ENCODE peak calls at places on chromosomes 2 and 18, in seven cellular contexts. G is tibial artery, V is HFF-Myc, D is transverse colon, Q is cardiac fibroblast, P is nephron progenitor cell, C is Peyer's patch. R is an unnamed sample.

GRCh38 chr2:55026202-55026601 is 24.0 kb downstream of the RTN4 start:
- DNase-seq in C (no peak), Q (peak), D (no peak), G (no peak), P (no peak), V (no peak), R (no peak)

GRCh38 chr2:30421551-30422436 is 25.3 kb upstream of the LCLAT1 start:
- DNase-seq in V (no peak), C (no peak), Q (peak), D (no peak), G (no peak), P (peak), R (no peak)

GRCh38 chr2:218161639-218162038 is 5.1 kb downstream of the CXCR1 start:
- DNase-seq in G (no peak), C (no peak), P (no peak), Q (no peak), V (no peak), D (no peak), R (no peak)

GRCh38 chr2:12109363-12110017 is 363.1 kb downstream of the LPIN1 start:
- DNase-seq in P (no peak), C (no peak), Q (no peak), V (no peak), G (no peak), D (no peak), R (no peak)

GRCh38 chr2:177731384-177731783 is 338.8 kb downstream of the AGPS start:
- DNase-seq in G (no peak), P (peak), C (no peak), D (no peak), Q (no peak), V (no peak), R (no peak)

GRCh38 chr18:40852406-40852805 is 1102.6 kb upstream of the PIK3C3 start:
- DNase-seq in G (no peak), Q (no peak), V (no peak), C (no peak), P (no peak), D (no peak), R (no peak)

GRCh38 chr18:68263481-68263880 is 451.4 kb downstream of the TMX3 start:
- DNase-seq in C (no peak), P (no peak), V (no peak), D (no peak), Q (peak), G (no peak), R (no peak)

GRCh38 chr2:151354807-151355206 is 2.6 kb upstream of the TNFAIP6 start:
- DNase-seq in C (no peak), D (no peak), G (no peak), P (no peak), Q (no peak), V (no peak), R (no peak)

GRCh38 chr18:70431203-70431624 is 142.4 kb downstream of the SOCS6 start:
- DNase-seq in G (no peak), Q (peak), V (no peak), D (no peak), P (no peak), C (no peak), R (no peak)

GRCh38 chr2:10592652-10593051 is 97.1 kb downstream of the NOL10 start:
- DNase-seq in V (no peak), P (no peak), Q (no peak), D (no peak), C (no peak), G (no peak), R (no peak)

GRCh38 chr2:124836415-124836814 is 811.3 kb downstream of the CNTNAP5 start:
- DNase-seq in V (no peak), D (no peak), C (no peak), P (no peak), Q (no peak), G (no peak), R (no peak)

GRCh38 chr2:7857904-7858303 is 824.0 kb upstream of the ID2 start:
- DNase-seq in V (no peak), D (no peak), G (no peak), C (no peak), P (no peak), Q (peak), R (no peak)

GRCh38 chr2:53500181-53500580 is 267.4 kb upstream of the CHAC2 start:
- DNase-seq in G (no peak), P (no peak), Q (no peak), V (no peak), C (no peak), D (no peak), R (no peak)

GRCh38 chr2:151238527-151239487 is 22.9 kb downstream of the RBM43 start:
- DNase-seq in V (no peak), Q (peak), C (no peak), P (peak), G (peak), D (peak), R (no peak)

GRCh38 chr18:54780970-54781369 is 47.3 kb upstream of the RAB27B start:
- DNase-seq in P (no peak), V (no peak), C (no peak), G (no peak), D (no peak), Q (no peak), R (no peak)

GRCh38 chr2:75100011-75100680 is 99.2 kb downstream of the TACR1 start:
- DNase-seq in V (no peak), D (no peak), Q (peak), C (no peak), G (no peak), P (no peak), R (no peak)

GRCh38 chr2:187842978-187843847 is 289.0 kb upstream of the TFPI start:
- DNase-seq in V (peak), P (peak), Q (peak), G (no peak), D (no peak), C (no peak), R (no peak)

GRCh38 chr2:195533771-195534642 is 123.0 kb upstream of the SLC39A10 start:
- DNase-seq in G (peak), V (peak), C (peak), P (no peak), D (peak), Q (peak), R (peak)

GRCh38 chr2:102315850-102316370 is 4.5 kb downstream of the IL1RL1 start:
- DNase-seq in Q (no peak), C (no peak), D (no peak), V (no peak), P (no peak), G (no peak), R (no peak)

GRCh38 chr18:10062292-10062940 is 148.6 kb downstream of the VAPA start:
- DNase-seq in C (no peak), V (no peak), D (no peak), Q (no peak), P (no peak), G (peak), R (no peak)

GRCh38 chr18:58690259-58690658 is 19.0 kb downstream of the MALT1 start:
- DNase-seq in Q (no peak), V (no peak), P (no peak), G (no peak), C (no peak), D (no peak), R (no peak)

GRCh38 chr2:61272421-61273070 is 110.6 kb downstream of the C2orf74 start:
- DNase-seq in C (no peak), V (no peak), G (no peak), Q (peak), D (no peak), P (no peak), R (no peak)

GRCh38 chr18:41814651-41815050 is 140.4 kb upstream of the PIK3C3 start:
- DNase-seq in C (no peak), G (no peak), D (no peak), Q (no peak), P (no peak), V (no peak), R (no peak)

GRCh38 chr2:124193706-124194105 is 168.6 kb downstream of the CNTNAP5 start:
- DNase-seq in Q (peak), G (no peak), D (no peak), P (no peak), C (no peak), V (no peak), R (no peak)

GRCh38 chr2:216804357-216805350 is 55.2 kb downstream of the TNP1 start:
- DNase-seq in D (no peak), C (no peak), G (peak), V (no peak), Q (peak), P (no peak), R (no peak)

GRCh38 chr2:177229448-177230242 is 17.1 kb downstream of the HNRNPA3 start:
- DNase-seq in Q (no peak), V (no peak), C (no peak), P (no peak), G (no peak), D (no peak), R (no peak)

GRCh38 chr2:231900486-231900942 is 25.7 kb downstream of the NPPC start:
- DNase-seq in V (no peak), G (peak), D (peak), C (peak), P (peak), Q (peak), R (peak)

GRCh38 chr2:191023235-191023679 is 9.3 kb upstream of the STAT1 start:
- DNase-seq in V (no peak), Q (no peak), D (no peak), C (no peak), P (no peak), G (no peak), R (no peak)

GRCh38 chr2:43021791-43022500 is 204.5 kb downstream of the ZFP36L2 start:
- DNase-seq in C (no peak), P (no peak), V (no peak), D (peak), Q (no peak), G (no peak), R (no peak)

GRCh38 chr2:23620841-23621341 is 235.9 kb downstream of the KLHL29 start:
- DNase-seq in V (no peak), G (no peak), Q (peak), D (peak), P (no peak), C (no peak), R (no peak)

GRCh38 chr2:176247859-176248258 is 21.4 kb upstream of the MTX2 start:
- DNase-seq in Q (no peak), G (no peak), V (no peak), P (no peak), D (no peak), C (no peak), R (no peak)

GRCh38 chr2:11822746-11823411 is 76.4 kb downstream of the LPIN1 start:
- DNase-seq in Q (no peak), P (no peak), D (peak), C (no peak), V (no peak), G (no peak), R (no peak)

GRCh38 chr18:63676927-63677326 is 15.2 kb upstream of the SERPINB3 start:
- DNase-seq in D (no peak), C (no peak), P (no peak), V (no peak), G (no peak), Q (no peak), R (no peak)
- TF ChIP-seq CTCF in D (no peak), C (no peak), P (no peak), V (no peak), G (no peak), Q (no peak), R (no peak)

DNA sequence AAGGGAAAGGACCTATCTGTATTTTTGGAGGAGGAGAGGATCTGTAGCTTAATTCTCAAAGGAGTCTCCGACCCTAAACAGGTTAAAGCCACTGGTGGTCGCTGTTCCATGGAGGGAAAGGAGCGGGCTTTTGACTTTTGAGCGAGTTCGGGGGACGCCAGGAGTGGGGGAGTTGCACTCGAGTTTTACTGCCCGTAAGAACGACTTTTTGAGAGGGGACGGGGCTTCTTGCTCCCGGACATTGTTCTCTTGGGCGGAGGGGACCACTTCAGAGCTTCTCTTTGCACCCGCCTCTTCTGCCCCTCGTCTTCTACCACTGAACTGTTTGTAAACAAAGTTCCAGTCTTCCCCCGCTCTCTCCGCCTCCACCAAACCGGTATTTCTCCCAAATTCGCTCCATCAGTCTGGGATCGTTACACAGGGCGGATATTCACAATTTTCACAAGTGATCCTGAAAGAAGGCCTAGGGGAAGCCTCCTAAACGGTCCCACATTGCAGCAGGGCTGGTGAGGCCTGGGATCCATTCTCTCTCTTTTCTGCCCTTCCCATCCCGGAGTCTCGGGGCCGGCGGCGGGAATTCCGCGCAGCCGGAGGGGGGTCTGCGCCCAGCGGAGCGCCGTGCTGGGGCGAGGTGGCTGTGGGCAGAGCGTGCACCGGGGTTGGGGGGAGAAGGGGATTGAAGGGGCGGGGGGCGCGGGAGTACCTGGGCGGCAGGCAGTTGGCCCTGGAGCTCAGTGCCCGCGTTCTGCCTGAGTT is 6.6 kb downstream of the DLX2 start:
- DNase-seq in Q (peak), C (no peak), P (no peak), V (no peak), G (no peak), D (no peak), R (no peak)
- TF ChIP-seq CTCF in Q (no peak), C (no peak), P (peak), V (peak), G (no peak), D (no peak), R (no peak)

GRCh38 chr2:39593439-39594393 is 72.0 kb upstream of the TMEM178A start:
- DNase-seq in P (peak), V (peak), Q (peak), D (no peak), C (no peak), G (no peak), R (no peak)
- TF ChIP-seq CTCF in P (peak), V (peak), Q (peak), D (peak), C (peak), G (peak), R (no peak)

GRCh38 chr2:154713605-154714004 is 15.1 kb downstream of the KCNJ3 start:
- DNase-seq in V (no peak), D (no peak), P (no peak), G (no peak), Q (no peak), C (no peak), R (no peak)
- TF ChIP-seq CTCF in V (no peak), D (no peak), P (no peak), G (no peak), Q (no peak), C (no peak), R (no peak)

R was measured in activated B cell treated with CpG ODN at 0.5 μM for 24 hours.